ENCODE peak calls at places on chromosomes 4 and X, in nine cellular contexts. B is NCI-H1105 treated with DMSO at 0.1 percent for 48 hours, Y is EL, H is ureter, D is EH, G is GM06990, I is fibroblast of lung, E is AG08396, V is C1 segment of cervical spinal cord. W is an unnamed sample.

GRCh38 chrX:83508526-83509245 is 596 bp downstream of the POU3F4 start:
- DNase-seq in B (no peak), Y (no peak), H (no peak), D (no peak), G (no peak), I (peak; percentile 38), E (no peak), V (no peak), W (no peak)

GRCh38 chr4:13546855-13547562 is 2.7 kb upstream of the NKX3-2 start:
- DNase-seq in B (no peak), Y (no peak), H (no peak), D (no peak), G (no peak), I (no peak), E (peak; percentile 34), V (no peak), W (no peak)

GRCh38 chrX:107537815-107538214 is 88.4 kb downstream of the FRMPD3 start:
- DNase-seq in B (no peak), Y (peak; percentile 52), H (peak; percentile 45), D (peak; percentile 56), G (no peak), I (peak; percentile 30), E (peak; percentile 23), V (no peak), W (peak; percentile 49)

GRCh38 chr4:181752516-181752915 is 490.7 kb upstream of the TENM3 start:
- DNase-seq in B (no peak), Y (no peak), H (no peak), D (no peak), G (no peak), I (no peak), E (no peak), V (no peak), W (no peak)

GRCh38 chrX:74179071-74179470 is 124.9 kb upstream of the ZCCHC13 start:
- DNase-seq in B (no peak), Y (peak; percentile 13), H (no peak), D (peak; percentile 71), G (no peak), I (peak; percentile 71), E (no peak), V (no peak), W (no peak)

GRCh38 chrX:154460326-154460725 is 2.2 kb downstream of the PLXNA3 start:
- DNase-seq in B (no peak), Y (no peak), H (no peak), D (no peak), G (no peak), I (no peak), E (no peak), V (no peak), W (peak; percentile 21)

GRCh38 chrX:1535241-1536041 is 1.5 kb downstream of the P2RY8 start:
- DNase-seq in B (no peak), Y (no peak), H (peak; percentile 42), D (no peak), G (peak; percentile 79), I (no peak), E (no peak), V (no peak), W (no peak)

GRCh38 chr4:113882668-113883067 is 96.8 kb downstream of the ARSJ start:
- DNase-seq in B (no peak), Y (peak; percentile 27), H (no peak), D (peak; percentile 73), G (no peak), I (peak; percentile 42), E (no peak), V (no peak), W (no peak)

GRCh38 chr4:154626793-154627484 is 14.5 kb upstream of the FGG start:
- DNase-seq in B (peak; percentile 32), Y (peak; percentile 44), H (peak; percentile 48), D (peak; percentile 36), G (peak; percentile 73), I (peak; percentile 61), E (peak; percentile 24), V (peak; percentile 48), W (peak; percentile 53)

GRCh38 chr4:136893638-136894037 is 638.7 kb downstream of the PCDH18 start:
- DNase-seq in B (no peak), Y (no peak), H (no peak), D (no peak), G (no peak), I (no peak), E (no peak), V (no peak), W (no peak)

GRCh38 chr4:157992038-157992706 is 180.7 kb downstream of the GASK1B start:
- DNase-seq in B (peak; percentile 50), Y (peak; percentile 66), H (peak; percentile 62), D (peak; percentile 72), G (no peak), I (peak; percentile 62), E (no peak), V (no peak), W (peak; percentile 22)

W was measured in AG20443.